ENCODE peak calls at places on chromosomes 5 and 9, in ten cellular contexts. V is hepatocyte, Y is WERI-Rb-1, F is kidney, B is tibial artery, Z is stomach, X is right atrium auricular region, Q is SJSA1, K is GM12878, S is GM23248. C is an unnamed sample. For H3K36me3, the result is how much of the 10 kb centered on the place peaks cover.

GRCh38 chr9:20621553-20622329 is 558 bp downstream of the MLLT3 start:
- DNase-seq in F (peak), Y (peak), B (peak), X (peak), V (peak), Z (peak), Q (peak), K (no peak), S (peak), C (peak)

GRCh38 chr5:133994990-133995333 is 9.8 kb downstream of the VDAC1 start:
- DNase-seq in V (no peak), X (no peak), S (no peak), F (no peak), K (no peak), Q (no peak), B (no peak), Y (peak), Z (no peak), C (no peak)

GRCh38 chr5:58816181-58816731 is 233.4 kb downstream of the RAB3C start:
- DNase-seq in Y (no peak), F (no peak), Q (no peak), K (no peak), Z (no peak), S (no peak), B (no peak), X (no peak), V (no peak), C (no peak)

GRCh38 chr5:181100121-181101015 is 30.6 kb downstream of the OR2V1 start:
- DNase-seq in Y (no peak), X (no peak), Q (peak), V (no peak), F (no peak), Z (no peak), K (no peak), S (peak), B (peak), C (no peak)

GRCh38 chr5:65480306-65480865 is 1.3 kb downstream of the ADAMTS6 start:
- DNase-seq in K (peak), Q (peak), X (peak), B (peak), V (peak), S (peak), Y (peak), Z (peak), F (peak), C (no peak)

GRCh38 chr9:33354651-33355211 is 47.6 kb downstream of the AQP7 start:
- DNase-seq in K (no peak), Y (no peak), F (no peak), X (no peak), V (no peak), S (peak), Z (no peak), B (no peak), Q (no peak), C (no peak)

GRCh38 chr9:132478353-132478752 is 68.3 kb downstream of the CFAP77 start:
- DNase-seq in X (no peak), F (no peak), K (no peak), V (no peak), S (no peak), Q (no peak), B (no peak), Y (no peak), Z (no peak), C (no peak)

GRCh38 chr9:73038613-73039012 is 85.8 kb upstream of the ALDH1A1 start:
- DNase-seq in V (no peak), Y (no peak), X (no peak), B (peak), K (no peak), Z (peak), Q (no peak), S (peak), F (peak), C (peak)

GRCh38 chr5:61055434-61056006 is 106.7 kb downstream of the SMIM15 start:
- DNase-seq in Z (no peak), S (peak), Y (no peak), X (no peak), K (peak), V (peak), Q (no peak), F (no peak), B (no peak), C (peak)

GRCh38 chr5:107047048-107047447 is 623.7 kb downstream of the EFNA5 start:
- DNase-seq in Z (no peak), V (no peak), Y (no peak), Q (no peak), X (no peak), S (no peak), K (no peak), B (no peak), F (no peak), C (no peak)

GRCh38 chr9:110807956-110808598 is 139.5 kb downstream of the MUSK start:
- DNase-seq in V (no peak), S (no peak), Y (no peak), X (no peak), F (no peak), Z (no peak), Q (no peak), B (no peak), K (peak), C (no peak)

GRCh38 chr5:89302102-89302891 is 419.3 kb upstream of the MEF2C start:
- DNase-seq in K (no peak), X (no peak), Y (no peak), S (no peak), F (no peak), B (no peak), V (no peak), Z (no peak), Q (no peak), C (no peak)

GRCh38 chr5:757346-757930 is 27.1 kb downstream of the ZDHHC11B start:
- DNase-seq in Q (peak), V (no peak), S (no peak), F (peak), X (peak), Z (peak), Y (no peak), K (no peak), B (peak), C (no peak)

GRCh38 chr5:143002459-143003327 is 232.5 kb downstream of the ARHGAP26 start:
- DNase-seq in K (peak), Y (no peak), Q (no peak), F (no peak), B (no peak), Z (peak), X (no peak), S (peak), V (no peak), C (no peak)

GRCh38 chr9:75238311-75238976 is 150.1 kb downstream of the OSTF1 start:
- DNase-seq in Z (peak), K (peak), V (peak), S (peak), B (no peak), X (no peak), Y (peak), Q (no peak), F (no peak), C (peak)

GRCh38 chr5:137286025-137286610 is 213.0 kb downstream of the SPOCK1 start:
- DNase-seq in Q (no peak), F (no peak), X (no peak), V (no peak), B (no peak), S (peak), Y (no peak), Z (no peak), K (no peak), C (no peak)

GRCh38 chr5:84436866-84437265 is 52.2 kb upstream of the EDIL3 start:
- DNase-seq in K (no peak), F (no peak), V (no peak), Z (no peak), Y (no peak), B (no peak), S (peak), Q (no peak), X (no peak), C (no peak)

GRCh38 chr5:74272019-74272775 is 368.3 kb downstream of the ENC1 start:
- DNase-seq in X (no peak), B (no peak), K (no peak), Y (no peak), F (no peak), S (peak), V (no peak), Z (no peak), Q (peak), C (peak)

GRCh38 chr5:138148811-138149210 is 9.6 kb upstream of the NME5 start:
- DNase-seq in X (peak), Z (peak), Q (peak), F (no peak), S (peak), Y (no peak), K (no peak), B (no peak), V (no peak), C (no peak)

GRCh38 chr5:31939151-31939550 is 235.0 kb downstream of the GOLPH3 start:
- DNase-seq in X (no peak), F (no peak), S (no peak), Q (no peak), K (no peak), B (no peak), Y (no peak), Z (no peak), V (no peak), C (no peak)

GRCh38 chr9:16074962-16075361 is 522.1 kb downstream of the CCDC171 start:
- DNase-seq in B (no peak), K (no peak), F (no peak), Q (no peak), Z (no peak), V (no peak), Y (no peak), S (peak), X (no peak), C (no peak)

GRCh38 chr9:122340161-122340560 is 30.7 kb upstream of the PTGS1 start:
- DNase-seq in V (no peak), Z (no peak), Y (no peak), F (no peak), Q (no peak), X (no peak), K (no peak), B (no peak), S (peak), C (no peak)

GRCh38 chr5:138873096-138873885 is 1.8 kb downstream of the LRRTM2 start:
- DNase-seq in S (no peak), B (no peak), V (no peak), Y (no peak), K (no peak), F (no peak), Z (no peak), Q (no peak), X (no peak), C (no peak)

GRCh38 chr5:138752341-138752950 is 779 bp upstream of the CTNNA1 start:
- DNase-seq in X (no peak), Z (no peak), F (no peak), B (peak), K (no peak), V (peak), Q (no peak), S (peak), Y (peak), C (peak)

GRCh38 chr5:130720355-130720754 is 444.7 kb downstream of the HINT1 start:
- DNase-seq in Z (no peak), B (no peak), Q (no peak), S (peak), V (peak), K (no peak), Y (no peak), X (no peak), F (no peak), C (peak)

GRCh38 chr5:15734058-15734457 is 234.1 kb downstream of the FBXL7 start:
- DNase-seq in K (no peak), V (no peak), F (no peak), Y (peak), B (no peak), Q (no peak), X (no peak), S (no peak), Z (no peak), C (no peak)

GRCh38 chr9:97668485-97668884 is 28.7 kb downstream of the XPA start:
- DNase-seq in K (no peak), B (no peak), Q (no peak), S (no peak), Z (no peak), X (no peak), V (no peak), Y (no peak), F (no peak), C (no peak)

GRCh38 chr9:97670586-97670985 is 26.6 kb downstream of the XPA start:
- DNase-seq in K (no peak), X (no peak), F (no peak), Z (no peak), B (no peak), V (no peak), Y (no peak), S (no peak), Q (no peak), C (no peak)

GRCh38 chr9:97675655-97676054 is 21.5 kb downstream of the XPA start:
- DNase-seq in Z (no peak), B (no peak), K (no peak), V (no peak), S (no peak), Y (no peak), Q (no peak), X (no peak), F (no peak), C (no peak)

GRCh38 chr9:97673922-97674321 is 23.2 kb downstream of the XPA start:
- DNase-seq in F (no peak), K (no peak), B (no peak), X (no peak), Z (no peak), Y (no peak), V (no peak), Q (no peak), S (no peak), C (no peak)

GRCh38 chr9:97672403-97672802 is 24.7 kb downstream of the XPA start:
- DNase-seq in Y (no peak), K (no peak), V (no peak), Z (no peak), B (no peak), X (no peak), F (no peak), S (no peak), Q (no peak), C (no peak)
- H3K36me3 ChIP-seq in Y (half or more), K (under half), V (under half), Z (half or more), B (half or more), X (half or more), F (half or more), S (half or more), Q (half or more), C (under half)

GRCh38 chr5:56849671-56850070 is 34.3 kb downstream of the MAP3K1 start:
- DNase-seq in Y (no peak), B (no peak), V (no peak), K (no peak), S (no peak), X (no peak), Z (no peak), F (no peak), Q (no peak), C (no peak)

GRCh38 chr5:56852228-56853000 is 37.1 kb downstream of the MAP3K1 start:
- DNase-seq in Z (no peak), Y (no peak), S (no peak), V (no peak), F (no peak), K (no peak), B (no peak), X (no peak), Q (no peak), C (no peak)

GRCh38 chr5:56848206-56848605 is 32.9 kb downstream of the MAP3K1 start:
- DNase-seq in F (no peak), S (no peak), K (no peak), Y (no peak), Z (no peak), B (no peak), X (no peak), Q (no peak), V (no peak), C (no peak)

GRCh38 chr5:56851258-56851941 is 36.1 kb downstream of the MAP3K1 start:
- DNase-seq in Y (no peak), B (no peak), S (no peak), Q (no peak), V (peak), Z (no peak), X (no peak), F (no peak), K (no peak), C (no peak)

GRCh38 chr5:56850423-56850822 is 35.1 kb downstream of the MAP3K1 start:
- DNase-seq in X (no peak), Q (no peak), S (no peak), V (no peak), K (no peak), Y (no peak), F (no peak), Z (no peak), B (no peak), C (no peak)
- H3K36me3 ChIP-seq in X (under half), Q (under half), S (under half), V (under half), K (under half), Y (under half), F (under half), Z (under half), B (under half), C (under half)

DNA sequence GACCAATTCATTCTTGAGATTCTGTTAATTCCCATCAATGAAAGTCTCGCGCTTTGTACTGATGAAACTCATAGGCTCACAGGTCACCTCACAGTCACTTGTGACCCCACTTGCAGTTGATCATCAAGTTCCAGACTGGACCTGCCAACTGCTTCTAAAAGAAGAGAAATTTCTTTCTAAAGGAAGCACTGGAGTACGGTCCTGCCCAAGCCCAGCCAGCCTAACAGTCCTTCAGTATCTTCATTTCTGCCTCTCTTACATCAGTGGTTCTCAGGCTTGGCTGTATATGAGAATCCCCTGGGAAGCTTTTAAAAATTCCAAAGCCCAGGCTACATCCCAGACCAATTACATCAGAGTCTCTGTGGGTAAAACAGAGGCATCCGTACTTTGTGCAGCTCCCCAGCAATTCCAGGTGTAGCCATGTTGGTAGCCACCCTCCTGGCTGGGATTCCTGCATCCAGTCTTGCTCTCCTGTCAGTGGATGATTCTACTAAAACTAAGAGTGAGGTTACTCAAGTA is 282.1 kb downstream of the NFIB start:
- DNase-seq in V (no peak), X (no peak), S (no peak), F (no peak), Y (no peak), K (no peak), Q (no peak), B (no peak), Z (no peak), C (no peak)
- H3K36me3 ChIP-seq in V (under half), X (under half), S (under half), F (under half), Y (under half), K (under half), Q (under half), B (under half), Z (under half), C (under half)

GRCh38 chr9:34999576-34999975 is 10.0 kb downstream of the DNAJB5 start:
- DNase-seq in B (no peak), Q (no peak), K (no peak), Y (no peak), S (no peak), Z (no peak), X (peak), F (no peak), V (no peak), C (no peak)

GRCh38 chr9:35001803-35002502 is 12.4 kb downstream of the DNAJB5 start:
- DNase-seq in Y (no peak), X (peak), K (no peak), F (no peak), V (no peak), Q (no peak), S (peak), B (no peak), Z (no peak), C (no peak)

GRCh38 chr9:35002623-35003022 is 13.1 kb downstream of the DNAJB5 start:
- DNase-seq in S (no peak), K (no peak), B (no peak), Y (no peak), F (no peak), V (no peak), Z (no peak), Q (no peak), X (peak), C (no peak)

GRCh38 chr9:35000535-35001284 is 11.2 kb downstream of the DNAJB5 start:
- DNase-seq in B (no peak), Y (no peak), K (no peak), S (peak), V (no peak), Z (no peak), X (peak), F (no peak), Q (no peak), C (no peak)

GRCh38 chr9:35001285-35001677 is 11.7 kb downstream of the DNAJB5 start:
- DNase-seq in B (no peak), K (no peak), S (no peak), Y (no peak), X (no peak), V (no peak), F (no peak), Q (no peak), Z (no peak), C (no peak)
- H3K36me3 ChIP-seq in B (under half), K (under half), S (under half), Y (under half), X (under half), V (under half), F (under half), Q (under half), Z (under half), C (under half)

C was measured in Caco-2.